ENCODE peak calls at places on chromosomes 13 and 19, in six cellular contexts. X, R, D, M, F and W are unnamed samples.

GRCh38 chr19:16769385-16769784 is 49.7 kb downstream of the NWD1 start:
- DNase-seq in X (no peak), R (no peak), D (no peak), M (no peak), F (no peak), W (no peak)

GRCh38 chr19:35265126-35265995 is 3.4 kb upstream of the USF2 start:
- DNase-seq in X (no peak), R (peak), D (no peak), M (no peak), F (no peak), W (no peak)

GRCh38 chr19:41223431-41224234 is 4.6 kb downstream of the AXL start:
- DNase-seq in X (no peak), R (no peak), D (no peak), M (no peak), F (peak), W (peak)

GRCh38 chr19:13024126-13024957 is 29.1 kb downstream of the NFIX start:
- DNase-seq in X (peak), R (no peak), D (no peak), M (no peak), F (no peak), W (peak)

GRCh38 chr13:111049791-111050538 is 65.1 kb upstream of the ARHGEF7 start:
- DNase-seq in X (no peak), R (peak), D (no peak), M (no peak), F (no peak), W (no peak)

GRCh38 chr19:48274173-48274572 is 4.3 kb downstream of the ZNF114 start:
- DNase-seq in X (no peak), R (no peak), D (no peak), M (no peak), F (no peak), W (peak)

GRCh38 chr13:96762876-96763275 is 231.4 kb downstream of the OXGR1 start:
- DNase-seq in X (no peak), R (no peak), D (no peak), M (no peak), F (no peak), W (no peak)

GRCh38 chr13:50893211-50893852 is 16.3 kb upstream of the RNASEH2B start:
- DNase-seq in X (no peak), R (no peak), D (no peak), M (no peak), F (no peak), W (no peak)

GRCh38 chr13:26660185-26660584 is 100.4 kb downstream of the GPR12 start:
- DNase-seq in X (no peak), R (no peak), D (no peak), M (no peak), F (no peak), W (no peak)

GRCh38 chr13:20489185-20489820 is 36.4 kb downstream of the CRYL1 start:
- DNase-seq in X (no peak), R (no peak), D (peak), M (no peak), F (peak), W (no peak)

GRCh38 chr19:41588497-41589209 is 12.7 kb downstream of the CEACAM21 start:
- DNase-seq in X (no peak), R (no peak), D (no peak), M (no peak), F (peak), W (peak)

GRCh38 chr19:35105411-35106290 is 10.0 kb upstream of the FXYD3 start:
- DNase-seq in X (no peak), R (no peak), D (no peak), M (no peak), F (no peak), W (no peak)

GRCh38 chr19:20471441-20471840 is 94.1 kb downstream of the ZNF737 start:
- DNase-seq in X (no peak), R (no peak), D (no peak), M (no peak), F (no peak), W (no peak)

GRCh38 chr13:80658705-80659104 is 317.8 kb upstream of the SPRY2 start:
- DNase-seq in X (no peak), R (no peak), D (no peak), M (no peak), F (no peak), W (no peak)

GRCh38 chr19:3642987-3643386 is 16.4 kb upstream of the CACTIN start:
- DNase-seq in X (no peak), R (no peak), D (no peak), M (no peak), F (no peak), W (no peak)